ENCODE peak calls at places on chromosome 6, in nine cellular contexts. L, M, N, D, B, Z, O, Q and J are unnamed samples.

GRCh38 chr6:56649053-56649769 is 6.5 kb upstream of the DST start:
- DNase-seq in L (no peak), M (peak), N (no peak), D (no peak), B (no peak), Z (no peak), O (peak), Q (no peak), J (no peak)

GRCh38 chr6:22062807-22063408 is 233.9 kb downstream of the PRL start:
- DNase-seq in L (no peak), M (no peak), N (no peak), D (no peak), B (no peak), Z (peak), O (no peak), Q (no peak), J (no peak)

GRCh38 chr6:45116714-45117410 is 211.3 kb upstream of the RUNX2 start:
- DNase-seq in L (no peak), M (peak), N (no peak), D (no peak), B (no peak), Z (no peak), O (no peak), Q (peak), J (no peak)

GRCh38 chr6:154223296-154223695 is 133.3 kb downstream of the IPCEF1 start:
- DNase-seq in L (peak), M (no peak), N (no peak), D (no peak), B (no peak), Z (no peak), O (no peak), Q (no peak), J (no peak)

GRCh38 chr6:159036673-159037072 is 8.1 kb downstream of the TAGAP start:
- DNase-seq in L (no peak), M (no peak), N (no peak), D (no peak), B (no peak), Z (no peak), O (no peak), Q (no peak), J (no peak)

GRCh38 chr6:85792278-85792677 is 149.6 kb upstream of the SYNCRIP start:
- DNase-seq in L (no peak), M (peak), N (no peak), D (no peak), B (no peak), Z (no peak), O (no peak), Q (no peak), J (no peak)

GRCh38 chr6:75449625-75450206 is 43.9 kb downstream of the FILIP1 start:
- DNase-seq in L (no peak), M (peak), N (no peak), D (no peak), B (no peak), Z (peak), O (no peak), Q (no peak), J (no peak)

GRCh38 chr6:30685977-30686907 is at the start of gene PPP1R18:
- DNase-seq in L (no peak), M (peak), N (peak), D (peak), B (peak), Z (peak), O (no peak), Q (no peak), J (peak)

GRCh38 chr6:158835616-158836221 is 16.6 kb upstream of the EZR start:
- DNase-seq in L (no peak), M (no peak), N (no peak), D (no peak), B (no peak), Z (peak), O (no peak), Q (no peak), J (no peak)

GRCh38 chr6:38184780-38185080 is 365.2 kb downstream of the ZFAND3 start:
- DNase-seq in L (no peak), M (no peak), N (peak), D (no peak), B (no peak), Z (no peak), O (no peak), Q (no peak), J (no peak)

GRCh38 chr6:134853111-134854055 is 96.5 kb downstream of the ALDH8A1 start:
- DNase-seq in L (no peak), M (peak), N (no peak), D (no peak), B (no peak), Z (no peak), O (no peak), Q (peak), J (no peak)

GRCh38 chr6:116314878-116315277 is 35.1 kb upstream of the TSPYL1 start:
- DNase-seq in L (no peak), M (no peak), N (no peak), D (no peak), B (no peak), Z (no peak), O (no peak), Q (no peak), J (no peak)

GRCh38 chr6:4466769-4467480 is 309.3 kb upstream of the CDYL start:
- DNase-seq in L (no peak), M (peak), N (no peak), D (no peak), B (no peak), Z (no peak), O (no peak), Q (no peak), J (no peak)

GRCh38 chr6:52369234-52369633 is 7.3 kb downstream of the PAQR8 start:
- DNase-seq in L (no peak), M (no peak), N (no peak), D (no peak), B (no peak), Z (no peak), O (no peak), Q (no peak), J (no peak)

GRCh38 chr6:87846446-87846845 is 144.4 kb upstream of the AKIRIN2 start:
- DNase-seq in L (no peak), M (no peak), N (no peak), D (no peak), B (no peak), Z (no peak), O (no peak), Q (no peak), J (no peak)

GRCh38 chr6:30615958-30616810 is 859 bp downstream of the PPP1R10 start:
- DNase-seq in L (peak), M (peak), N (peak), D (peak), B (no peak), Z (no peak), O (no peak), Q (no peak), J (no peak)